ENCODE peak calls at places on chromosomes 6 and 20, in nine cellular contexts. One of them, this sample, is unnamed.

GRCh38 chr20:36784900-36785299 is 11.3 kb upstream of the DSN1 start:
- DNase-seq in stimulated activated naive CD8-positive, alpha-beta T cell treated with anti-CD3 and anti-CD28 coated beads, Interleukin-15, Interleukin-2, amounts not matched to agents 100 U/mL and 50 U/mL, for 24 hours: no peak
- DNase-seq in T follicular helper cell: no peak
- DNase-seq in GM10248: no peak
- DNase-seq in EH: no peak
- DNase-seq in NCI-H524: no peak
- DNase-seq in NCI-H1436: no peak
- DNase-seq in neuronal stem cell: no peak
- DNase-seq in adrenal gland: peak; percentile 75
- DNase-seq in this sample: no peak

GRCh38 chr20:37239026-37239451 is 22.6 kb downstream of the GHRH start:
- DNase-seq in stimulated activated naive CD8-positive, alpha-beta T cell treated with anti-CD3 and anti-CD28 coated beads, Interleukin-15, Interleukin-2, amounts not matched to agents 100 U/mL and 50 U/mL, for 24 hours: no peak
- DNase-seq in T follicular helper cell: no peak
- DNase-seq in GM10248: no peak
- DNase-seq in EH: no peak
- DNase-seq in NCI-H524: peak; percentile 58
- DNase-seq in NCI-H1436: no peak
- DNase-seq in neuronal stem cell: no peak
- DNase-seq in adrenal gland: peak; percentile 27
- DNase-seq in this sample: no peak

GRCh38 chr6:14288910-14289309 is 171.3 kb downstream of the CD83 start:
- DNase-seq in stimulated activated naive CD8-positive, alpha-beta T cell treated with anti-CD3 and anti-CD28 coated beads, Interleukin-15, Interleukin-2, amounts not matched to agents 100 U/mL and 50 U/mL, for 24 hours: no peak
- DNase-seq in T follicular helper cell: no peak
- DNase-seq in GM10248: no peak
- DNase-seq in EH: no peak
- DNase-seq in NCI-H524: peak; percentile 9
- DNase-seq in NCI-H1436: no peak
- DNase-seq in neuronal stem cell: no peak
- DNase-seq in adrenal gland: no peak
- DNase-seq in this sample: no peak

GRCh38 chr6:67748521-67748920 is 886.6 kb upstream of the ADGRB3 start:
- DNase-seq in stimulated activated naive CD8-positive, alpha-beta T cell treated with anti-CD3 and anti-CD28 coated beads, Interleukin-15, Interleukin-2, amounts not matched to agents 100 U/mL and 50 U/mL, for 24 hours: no peak
- DNase-seq in T follicular helper cell: no peak
- DNase-seq in GM10248: no peak
- DNase-seq in EH: no peak
- DNase-seq in NCI-H524: no peak
- DNase-seq in NCI-H1436: no peak
- DNase-seq in neuronal stem cell: no peak
- DNase-seq in adrenal gland: no peak
- DNase-seq in this sample: no peak

GRCh38 chr6:146361367-146361924 is 182.2 kb upstream of the RAB32 start:
- DNase-seq in stimulated activated naive CD8-positive, alpha-beta T cell treated with anti-CD3 and anti-CD28 coated beads, Interleukin-15, Interleukin-2, amounts not matched to agents 100 U/mL and 50 U/mL, for 24 hours: no peak
- DNase-seq in T follicular helper cell: no peak
- DNase-seq in GM10248: no peak
- DNase-seq in EH: peak; percentile 62
- DNase-seq in NCI-H524: peak; percentile 64
- DNase-seq in NCI-H1436: no peak
- DNase-seq in neuronal stem cell: no peak
- DNase-seq in adrenal gland: no peak
- DNase-seq in this sample: no peak

GRCh38 chr20:41138527-41139226 is 1.3 kb downstream of the PLCG1 start:
- DNase-seq in stimulated activated naive CD8-positive, alpha-beta T cell treated with anti-CD3 and anti-CD28 coated beads, Interleukin-15, Interleukin-2, amounts not matched to agents 100 U/mL and 50 U/mL, for 24 hours: peak; percentile 47
- DNase-seq in T follicular helper cell: no peak
- DNase-seq in GM10248: no peak
- DNase-seq in EH: peak; percentile 44
- DNase-seq in NCI-H524: no peak
- DNase-seq in NCI-H1436: no peak
- DNase-seq in neuronal stem cell: peak; percentile 18
- DNase-seq in adrenal gland: no peak
- DNase-seq in this sample: no peak

GRCh38 chr6:156925718-156926607 is 148.8 kb downstream of the ARID1B start:
- DNase-seq in stimulated activated naive CD8-positive, alpha-beta T cell treated with anti-CD3 and anti-CD28 coated beads, Interleukin-15, Interleukin-2, amounts not matched to agents 100 U/mL and 50 U/mL, for 24 hours: no peak
- DNase-seq in T follicular helper cell: no peak
- DNase-seq in GM10248: no peak
- DNase-seq in EH: peak; percentile 29
- DNase-seq in NCI-H524: no peak
- DNase-seq in NCI-H1436: no peak
- DNase-seq in neuronal stem cell: no peak
- DNase-seq in adrenal gland: no peak
- DNase-seq in this sample: no peak

GRCh38 chr20:20276806-20277530 is 90.9 kb upstream of the INSM1 start:
- DNase-seq in stimulated activated naive CD8-positive, alpha-beta T cell treated with anti-CD3 and anti-CD28 coated beads, Interleukin-15, Interleukin-2, amounts not matched to agents 100 U/mL and 50 U/mL, for 24 hours: no peak
- DNase-seq in T follicular helper cell: no peak
- DNase-seq in GM10248: no peak
- DNase-seq in EH: no peak
- DNase-seq in NCI-H524: no peak
- DNase-seq in NCI-H1436: no peak
- DNase-seq in neuronal stem cell: no peak
- DNase-seq in adrenal gland: peak; percentile 62
- DNase-seq in this sample: no peak

GRCh38 chr20:53598140-53599038 is 4.8 kb upstream of the ZNF217 start:
- DNase-seq in stimulated activated naive CD8-positive, alpha-beta T cell treated with anti-CD3 and anti-CD28 coated beads, Interleukin-15, Interleukin-2, amounts not matched to agents 100 U/mL and 50 U/mL, for 24 hours: no peak
- DNase-seq in T follicular helper cell: no peak
- DNase-seq in GM10248: no peak
- DNase-seq in EH: no peak
- DNase-seq in NCI-H524: no peak
- DNase-seq in NCI-H1436: no peak
- DNase-seq in neuronal stem cell: no peak
- DNase-seq in adrenal gland: peak; percentile 35
- DNase-seq in this sample: no peak

GRCh38 chr6:82872092-82872635 is 193.5 kb downstream of the UBE3D start:
- DNase-seq in stimulated activated naive CD8-positive, alpha-beta T cell treated with anti-CD3 and anti-CD28 coated beads, Interleukin-15, Interleukin-2, amounts not matched to agents 100 U/mL and 50 U/mL, for 24 hours: no peak
- DNase-seq in T follicular helper cell: no peak
- DNase-seq in GM10248: no peak
- DNase-seq in EH: no peak
- DNase-seq in NCI-H524: no peak
- DNase-seq in NCI-H1436: no peak
- DNase-seq in neuronal stem cell: no peak
- DNase-seq in adrenal gland: no peak
- DNase-seq in this sample: no peak

GRCh38 chr6:159098636-159099106 is 53.9 kb upstream of the TAGAP start:
- DNase-seq in stimulated activated naive CD8-positive, alpha-beta T cell treated with anti-CD3 and anti-CD28 coated beads, Interleukin-15, Interleukin-2, amounts not matched to agents 100 U/mL and 50 U/mL, for 24 hours: peak; percentile 74
- DNase-seq in T follicular helper cell: peak; percentile 68
- DNase-seq in GM10248: peak; percentile 48
- DNase-seq in EH: no peak
- DNase-seq in NCI-H524: no peak
- DNase-seq in NCI-H1436: no peak
- DNase-seq in neuronal stem cell: no peak
- DNase-seq in adrenal gland: peak; percentile 48
- DNase-seq in this sample: peak; percentile 54

GRCh38 chr6:146860583-146860982 is 261.8 kb downstream of the ADGB start:
- DNase-seq in stimulated activated naive CD8-positive, alpha-beta T cell treated with anti-CD3 and anti-CD28 coated beads, Interleukin-15, Interleukin-2, amounts not matched to agents 100 U/mL and 50 U/mL, for 24 hours: no peak
- DNase-seq in T follicular helper cell: no peak
- DNase-seq in GM10248: no peak
- DNase-seq in EH: no peak
- DNase-seq in NCI-H524: no peak
- DNase-seq in NCI-H1436: no peak
- DNase-seq in neuronal stem cell: no peak
- DNase-seq in adrenal gland: peak; percentile 71
- DNase-seq in this sample: no peak

GRCh38 chr6:167850792-167851191 is 24.1 kb downstream of the AFDN start:
- DNase-seq in stimulated activated naive CD8-positive, alpha-beta T cell treated with anti-CD3 and anti-CD28 coated beads, Interleukin-15, Interleukin-2, amounts not matched to agents 100 U/mL and 50 U/mL, for 24 hours: no peak
- DNase-seq in T follicular helper cell: no peak
- DNase-seq in GM10248: no peak
- DNase-seq in EH: no peak
- DNase-seq in NCI-H524: no peak
- DNase-seq in NCI-H1436: no peak
- DNase-seq in neuronal stem cell: no peak
- DNase-seq in adrenal gland: no peak
- DNase-seq in this sample: no peak

GRCh38 chr6:110538416-110539060 is 62.1 kb upstream of the SLC22A16 start:
- DNase-seq in stimulated activated naive CD8-positive, alpha-beta T cell treated with anti-CD3 and anti-CD28 coated beads, Interleukin-15, Interleukin-2, amounts not matched to agents 100 U/mL and 50 U/mL, for 24 hours: no peak
- DNase-seq in T follicular helper cell: no peak
- DNase-seq in GM10248: no peak
- DNase-seq in EH: peak; percentile 49
- DNase-seq in NCI-H524: no peak
- DNase-seq in NCI-H1436: no peak
- DNase-seq in neuronal stem cell: no peak
- DNase-seq in adrenal gland: no peak
- DNase-seq in this sample: no peak

GRCh38 chr6:137387365-137387764 is 106.8 kb downstream of the OLIG3 start:
- DNase-seq in stimulated activated naive CD8-positive, alpha-beta T cell treated with anti-CD3 and anti-CD28 coated beads, Interleukin-15, Interleukin-2, amounts not matched to agents 100 U/mL and 50 U/mL, for 24 hours: no peak
- DNase-seq in T follicular helper cell: no peak
- DNase-seq in GM10248: no peak
- DNase-seq in EH: no peak
- DNase-seq in NCI-H524: no peak
- DNase-seq in NCI-H1436: no peak
- DNase-seq in neuronal stem cell: no peak
- DNase-seq in adrenal gland: no peak
- DNase-seq in this sample: no peak

GRCh38 chr6:90413867-90414266 is 117.2 kb upstream of the BACH2 start:
- DNase-seq in stimulated activated naive CD8-positive, alpha-beta T cell treated with anti-CD3 and anti-CD28 coated beads, Interleukin-15, Interleukin-2, amounts not matched to agents 100 U/mL and 50 U/mL, for 24 hours: peak; percentile 85
- DNase-seq in T follicular helper cell: peak; percentile 55
- DNase-seq in GM10248: peak; percentile 53
- DNase-seq in EH: peak; percentile 5
- DNase-seq in NCI-H524: peak; percentile 80
- DNase-seq in NCI-H1436: peak; percentile 56
- DNase-seq in neuronal stem cell: no peak
- DNase-seq in adrenal gland: no peak
- DNase-seq in this sample: peak; percentile 58